ENCODE peak calls at places on chromosomes 5 and 9, in five cellular contexts. O is IMR-90, G is SK-N-SH, V is K562, X is GM12878. P is an unnamed sample.

GRCh38 chr9:21777701-21778100 is 24.7 kb upstream of the MTAP start:
- DNase-seq in O (peak), G (no peak), V (no peak), X (no peak), P (no peak)

GRCh38 chr5:90494043-90494442 is 19.4 kb downstream of the POLR3G start:
- DNase-seq in O (no peak), G (no peak), V (no peak), X (no peak), P (no peak)

GRCh38 chr5:159459951-159460538 is 129.8 kb upstream of the IL12B start:
- DNase-seq in O (peak), G (no peak), V (no peak), X (no peak), P (no peak)

GRCh38 chr5:57804500-57804899 is 321.9 kb upstream of the ACTBL2 start:
- DNase-seq in O (no peak), G (no peak), V (no peak), X (no peak), P (no peak)

GRCh38 chr5:159311063-159311462 is 19.2 kb downstream of the IL12B start:
- DNase-seq in O (no peak), G (no peak), V (no peak), X (no peak), P (no peak)

GRCh38 chr5:15886156-15886555 is 293.4 kb downstream of the MARCHF11 start:
- DNase-seq in O (no peak), G (no peak), V (no peak), X (no peak), P (no peak)

GRCh38 chr5:37015795-37016666 is 139.5 kb downstream of the NIPBL start:
- DNase-seq in O (peak), G (peak), V (no peak), X (no peak), P (no peak)

GRCh38 chr5:146091881-146092280 is 13.5 kb downstream of the PLAC8L1 start:
- DNase-seq in O (no peak), G (no peak), V (no peak), X (no peak), P (no peak)

GRCh38 chr5:20340123-20340522 is 352.1 kb upstream of the CDH18 start:
- DNase-seq in O (no peak), G (no peak), V (no peak), X (no peak), P (no peak)

GRCh38 chr5:65391591-65391990 is 90.1 kb downstream of the ADAMTS6 start:
- DNase-seq in O (peak), G (no peak), V (no peak), X (no peak), P (no peak)

GRCh38 chr5:141915881-141916336 is 7.8 kb upstream of the DELE1 start:
- DNase-seq in O (no peak), G (no peak), V (no peak), X (no peak), P (no peak)

GRCh38 chr9:93031629-93032431 is 26.7 kb upstream of the SUSD3 start:
- DNase-seq in O (no peak), G (no peak), V (no peak), X (no peak), P (no peak)

GRCh38 chr9:26331223-26331622 is 561.4 kb downstream of the CAAP1 start:
- DNase-seq in O (no peak), G (no peak), V (no peak), X (no peak), P (no peak)

GRCh38 chr9:68740561-68740960 is 35.5 kb downstream of the PIP5K1B start:
- DNase-seq in O (no peak), G (no peak), V (no peak), X (no peak), P (no peak)

GRCh38 chr5:4191703-4192102 is 596.1 kb downstream of the IRX1 start:
- DNase-seq in O (no peak), G (no peak), V (no peak), X (no peak), P (no peak)

GRCh38 chr5:173055722-173055982 is 500 bp upstream of the CREBRF start:
- DNase-seq in O (no peak), G (peak), V (peak), X (no peak), P (peak)

GRCh38 chr5:98791928-98792580 is 18.6 kb downstream of the RGMB start:
- DNase-seq in O (no peak), G (no peak), V (no peak), X (no peak), P (no peak)

GRCh38 chr5:68478306-68479091 is 262.9 kb downstream of the PIK3R1 start:
- DNase-seq in O (peak), G (no peak), V (no peak), X (no peak), P (no peak)

GRCh38 chr5:143664623-143665022 is 147.3 kb upstream of the HMHB1 start:
- DNase-seq in O (no peak), G (no peak), V (no peak), X (no peak), P (no peak)

GRCh38 chr9:126705767-126706697 is 92.3 kb downstream of the LMX1B start:
- DNase-seq in O (peak), G (peak), V (peak), X (no peak), P (peak)

GRCh38 chr5:1099931-1100651 is 11.8 kb downstream of the SLC12A7 start:
- DNase-seq in O (peak), G (no peak), V (no peak), X (no peak), P (no peak)

GRCh38 chr9:126375386-126375785 is 48.8 kb downstream of the MVB12B start:
- DNase-seq in O (peak), G (peak), V (no peak), X (no peak), P (no peak)

GRCh38 chr5:94853122-94853521 is 234.7 kb downstream of the SLF1 start:
- DNase-seq in O (no peak), G (no peak), V (no peak), X (no peak), P (no peak)

GRCh38 chr9:106885451-106885850 is 22.5 kb downstream of the ZNF462 start:
- DNase-seq in O (peak), G (no peak), V (no peak), X (no peak), P (peak)

GRCh38 chr5:136526798-136527197 is 161.5 kb upstream of the TRPC7 start:
- DNase-seq in O (no peak), G (no peak), V (no peak), X (no peak), P (no peak)

GRCh38 chr5:84372066-84372700 is 12.5 kb downstream of the EDIL3 start:
- DNase-seq in O (peak), G (no peak), V (no peak), X (no peak), P (no peak)

GRCh38 chr9:112665347-112665746 is 52.6 kb downstream of the INIP start:
- DNase-seq in O (peak), G (no peak), V (peak), X (no peak), P (no peak)

GRCh38 chr9:91734371-91734981 is 215.6 kb downstream of the ROR2 start:
- DNase-seq in O (peak), G (peak), V (peak), X (no peak), P (peak)

GRCh38 chr5:10320793-10321192 is 13.1 kb upstream of the CMBL start:
- DNase-seq in O (no peak), G (no peak), V (peak), X (no peak), P (no peak)

GRCh38 chr9:128149001-128149701 is at the start of gene LCN2:
- DNase-seq in O (no peak), G (no peak), V (no peak), X (no peak), P (peak)

GRCh38 chr5:39775058-39775457 is 350.3 kb upstream of the DAB2 start:
- DNase-seq in O (peak), G (no peak), V (no peak), X (no peak), P (no peak)
- TF ChIP-seq RAD21 in O (no peak), G (no peak), V (no peak), X (no peak), P (no peak)

GRCh38 chr5:34700078-34700452 is 43.9 kb downstream of the RAI14 start:
- DNase-seq in O (no peak), G (no peak), V (no peak), X (no peak), P (no peak)

GRCh38 chr5:34698754-34699153 is 42.6 kb downstream of the RAI14 start:
- DNase-seq in O (no peak), G (no peak), V (no peak), X (no peak), P (no peak)

GRCh38 chr5:34697308-34698108 is 41.4 kb downstream of the RAI14 start:
- DNase-seq in O (no peak), G (no peak), V (no peak), X (no peak), P (no peak)

GRCh38 chr5:34698109-34698419 is 41.9 kb downstream of the RAI14 start:
- DNase-seq in O (no peak), G (no peak), V (no peak), X (no peak), P (no peak)

DNA sequence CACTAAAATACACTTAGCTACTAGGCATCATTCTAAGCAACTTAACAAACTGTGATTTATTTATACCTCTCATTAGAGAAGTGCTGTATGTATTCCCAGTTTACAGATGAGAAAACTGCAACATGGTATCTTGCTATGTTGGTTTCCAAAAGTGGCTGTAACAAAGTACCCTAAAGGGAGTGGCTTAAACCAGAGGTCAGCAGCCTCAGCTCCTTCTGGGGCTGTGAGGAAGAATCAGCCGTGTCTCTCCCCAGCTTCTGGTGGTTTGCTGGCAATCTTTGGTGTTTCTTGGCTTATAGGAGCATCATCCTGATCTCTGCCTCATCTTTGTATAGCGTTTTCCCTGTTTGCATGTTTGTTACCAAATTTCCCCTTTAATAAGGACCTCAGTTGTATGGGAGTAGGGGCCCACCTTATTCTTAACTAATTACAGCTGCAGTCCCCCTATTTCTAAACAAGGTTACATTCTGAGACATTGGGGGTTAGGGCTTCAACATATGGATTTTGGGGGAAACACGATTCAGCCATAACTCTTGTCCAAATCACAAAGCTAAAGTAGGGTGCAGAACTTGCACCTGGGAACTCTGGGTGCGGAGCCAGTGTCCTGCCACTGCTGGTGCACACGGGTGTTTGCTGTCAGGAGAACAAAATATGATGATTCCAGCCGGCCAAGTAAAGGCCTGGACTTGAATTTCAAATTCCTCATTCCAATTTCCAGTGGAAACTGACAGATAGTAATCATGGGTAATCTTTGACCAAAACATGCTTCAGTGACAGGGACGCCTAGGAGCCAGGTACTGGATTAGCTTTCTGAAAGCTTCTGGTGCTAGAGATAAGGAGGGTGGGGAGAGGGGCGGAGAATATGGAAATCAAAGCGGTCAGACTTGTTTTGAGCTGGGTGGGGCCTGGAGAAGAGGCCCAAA is 43.3 kb downstream of the RAI14 start:
- DNase-seq in O (no peak), G (no peak), V (peak), X (no peak), P (no peak)
- TF ChIP-seq RCOR1 in O (no peak), G (no peak), V (peak), X (no peak), P (no peak)

DNA sequence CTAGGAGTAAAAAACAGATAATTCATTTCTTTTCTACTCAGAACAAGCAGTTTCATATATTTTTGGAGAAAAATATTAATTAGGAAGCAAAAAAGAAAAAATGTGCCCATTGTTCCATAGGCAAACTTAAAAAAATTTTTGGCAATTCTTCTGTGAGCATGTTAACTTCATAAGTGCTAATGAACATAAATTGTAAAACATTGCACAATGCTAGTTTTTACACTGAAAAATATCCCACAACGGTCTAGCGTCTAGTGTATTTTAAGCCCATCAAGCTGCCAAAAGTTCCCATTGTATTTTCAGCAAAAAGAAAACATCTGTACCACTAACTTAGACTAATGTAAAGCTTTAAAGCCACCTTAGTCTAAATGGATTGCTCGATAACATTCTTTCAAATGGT is 2.8 kb downstream of the NR6A1 start:
- DNase-seq in O (no peak), G (no peak), V (no peak), X (no peak), P (no peak)
- TF ChIP-seq RAD21 in O (no peak), G (no peak), V (no peak), X (no peak), P (no peak)

GRCh38 chr5:75007537-75007847 is 44.9 kb downstream of the GCNT4 start:
- DNase-seq in O (peak), G (no peak), V (no peak), X (no peak), P (no peak)
- TF ChIP-seq RCOR1 in O (no peak), G (no peak), V (no peak), X (no peak), P (no peak)

GRCh38 chr5:119071573-119071874 is 637 bp downstream of the DMXL1 start:
- DNase-seq in O (peak), G (no peak), V (no peak), X (no peak), P (no peak)
- TF ChIP-seq RAD21 in O (no peak), G (no peak), V (no peak), X (no peak), P (no peak)

DNA sequence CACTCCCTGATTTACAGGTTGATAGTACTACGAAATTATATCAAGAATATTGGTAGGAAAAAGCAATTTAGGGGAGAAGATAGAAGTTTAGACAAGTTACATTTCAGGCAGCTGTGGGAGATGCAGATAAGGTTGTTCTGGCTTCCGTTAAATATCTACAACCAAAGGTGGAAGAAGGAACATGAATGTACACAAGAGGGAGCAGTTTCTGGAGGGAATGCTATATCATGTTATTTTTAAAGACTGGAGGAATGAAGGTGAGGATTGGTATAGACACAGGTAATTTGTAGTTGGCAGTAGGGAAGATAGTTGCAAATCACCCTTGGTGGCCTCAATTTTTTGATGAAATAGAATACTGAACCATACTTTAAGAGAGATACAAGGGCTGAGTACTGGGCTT is 187.3 kb upstream of the NMUR2 start:
- DNase-seq in O (no peak), G (no peak), V (no peak), X (no peak), P (peak)
- TF ChIP-seq RCOR1 in O (no peak), G (no peak), V (no peak), X (no peak), P (no peak)